ENCODE peak calls at places on chromosomes 5 and 9, in four cellular contexts. One of them, this sample, is unnamed.

GRCh38 chr5:55868846-55869245 is 17.7 kb downstream of the IL31RA start:
- DNase-seq in K562: peak; percentile 9
- DNase-seq in Panc1: peak; percentile 98
- DNase-seq in HepG2: peak; percentile 19
- DNase-seq in this sample: peak; percentile 82

GRCh38 chr5:113205807-113206206 is 229.0 kb downstream of the TSSK1B start:
- DNase-seq in HepG2: peak; percentile 36
- DNase-seq in K562: no peak
- DNase-seq in Panc1: no peak
- DNase-seq in this sample: peak; percentile 43

GRCh38 chr5:72237415-72237814 is 82.6 kb downstream of the MRPS27 start:
- DNase-seq in HepG2: no peak
- DNase-seq in K562: no peak
- DNase-seq in Panc1: no peak
- DNase-seq in this sample: no peak

GRCh38 chr5:31131381-31131811 is 62.1 kb upstream of the CDH6 start:
- DNase-seq in HepG2: no peak
- DNase-seq in Panc1: no peak
- DNase-seq in K562: no peak
- DNase-seq in this sample: no peak

GRCh38 chr9:3441197-3441816 is 84.5 kb downstream of the RFX3 start:
- DNase-seq in K562: peak; percentile 10
- DNase-seq in HepG2: peak; percentile 54
- DNase-seq in Panc1: peak; percentile 8
- DNase-seq in this sample: peak; percentile 51

GRCh38 chr9:129968690-129969485 is 74.1 kb downstream of the FNBP1 start:
- DNase-seq in K562: no peak
- DNase-seq in HepG2: no peak
- DNase-seq in Panc1: no peak
- DNase-seq in this sample: no peak

GRCh38 chr5:82910905-82911304 is 166.3 kb downstream of the TMEM167A start:
- DNase-seq in HepG2: no peak
- DNase-seq in K562: no peak
- DNase-seq in Panc1: no peak
- DNase-seq in this sample: no peak

GRCh38 chr9:88197016-88197415 is 58.7 kb upstream of the SPATA31C2 start:
- DNase-seq in HepG2: no peak
- DNase-seq in Panc1: no peak
- DNase-seq in K562: no peak
- DNase-seq in this sample: no peak

GRCh38 chr5:146909496-146910068 is 31.0 kb upstream of the PPP2R2B start:
- DNase-seq in K562: no peak
- DNase-seq in HepG2: no peak
- DNase-seq in Panc1: no peak
- DNase-seq in this sample: no peak

GRCh38 chr9:129497064-129497836 is 123.7 kb downstream of the C9orf50 start:
- DNase-seq in HepG2: no peak
- DNase-seq in Panc1: no peak
- DNase-seq in K562: peak; percentile 55
- DNase-seq in this sample: no peak

GRCh38 chr9:136230773-136231172 is 14.8 kb downstream of the QSOX2 start:
- DNase-seq in Panc1: no peak
- DNase-seq in K562: no peak
- DNase-seq in HepG2: no peak
- DNase-seq in this sample: no peak

GRCh38 chr9:99472240-99472915 is 250.3 kb downstream of the SEC61B start:
- DNase-seq in Panc1: no peak
- DNase-seq in K562: no peak
- DNase-seq in HepG2: no peak
- DNase-seq in this sample: no peak

GRCh38 chr9:128054090-128054489 is 13.0 kb downstream of the NAIF1 start:
- DNase-seq in HepG2: no peak
- DNase-seq in K562: no peak
- DNase-seq in Panc1: no peak
- DNase-seq in this sample: no peak

GRCh38 chr5:104778-105296 is 12.9 kb downstream of the PLEKHG4B start:
- DNase-seq in HepG2: no peak
- DNase-seq in K562: no peak
- DNase-seq in Panc1: no peak
- DNase-seq in this sample: no peak

GRCh38 chr5:38722918-38723317 is 122.9 kb upstream of the OSMR start:
- DNase-seq in Panc1: no peak
- DNase-seq in HepG2: no peak
- DNase-seq in K562: no peak
- DNase-seq in this sample: no peak

GRCh38 chr9:114177423-114178064 is 22.2 kb downstream of the COL27A1 start:
- DNase-seq in Panc1: no peak
- DNase-seq in HepG2: no peak
- DNase-seq in K562: no peak
- DNase-seq in this sample: no peak

GRCh38 chr9:124454791-124455443 is 4.7 kb downstream of the ADGRD2 start:
- DNase-seq in Panc1: no peak
- DNase-seq in K562: no peak
- DNase-seq in HepG2: no peak
- DNase-seq in this sample: no peak

GRCh38 chr9:121876658-121877271 is 216.3 kb downstream of the TTLL11 start:
- DNase-seq in K562: no peak
- DNase-seq in Panc1: no peak
- DNase-seq in HepG2: no peak
- DNase-seq in this sample: no peak

GRCh38 chr9:24242599-24242998 is 303.1 kb downstream of the IZUMO3 start:
- DNase-seq in Panc1: no peak
- DNase-seq in HepG2: no peak
- DNase-seq in K562: no peak
- DNase-seq in this sample: no peak

GRCh38 chr9:2872307-2872940 is 28.5 kb upstream of the PUM3 start:
- DNase-seq in Panc1: no peak
- DNase-seq in HepG2: peak; percentile 49
- DNase-seq in K562: no peak
- DNase-seq in this sample: peak; percentile 23

GRCh38 chr5:167307042-167307441 is 984.4 kb upstream of the WWC1 start:
- DNase-seq in Panc1: no peak
- DNase-seq in K562: no peak
- DNase-seq in HepG2: no peak
- DNase-seq in this sample: no peak

GRCh38 chr5:135269224-135269623 is 129.8 kb downstream of the MACROH2A1 start:
- DNase-seq in K562: no peak
- DNase-seq in Panc1: no peak
- DNase-seq in HepG2: no peak
- DNase-seq in this sample: no peak

GRCh38 chr5:41808294-41808693 is 61.9 kb downstream of the OXCT1 start:
- DNase-seq in K562: no peak
- DNase-seq in HepG2: no peak
- DNase-seq in Panc1: no peak
- DNase-seq in this sample: no peak

GRCh38 chr9:29741169-29741568 is 2167.9 kb upstream of the C9orf72 start:
- DNase-seq in Panc1: no peak
- DNase-seq in K562: no peak
- DNase-seq in HepG2: no peak
- DNase-seq in this sample: no peak

GRCh38 chr9:83384214-83384613 is 154.0 kb downstream of the FRMD3 start:
- DNase-seq in K562: no peak
- DNase-seq in Panc1: no peak
- DNase-seq in HepG2: no peak
- DNase-seq in this sample: no peak

GRCh38 chr5:106451998-106452397 is 1218.7 kb downstream of the EFNA5 start:
- DNase-seq in K562: no peak
- DNase-seq in Panc1: no peak
- DNase-seq in HepG2: no peak
- DNase-seq in this sample: no peak

GRCh38 chr5:82314964-82315728 is 37.0 kb upstream of the RPS23 start:
- DNase-seq in K562: no peak
- DNase-seq in Panc1: no peak
- DNase-seq in HepG2: no peak
- DNase-seq in this sample: no peak

GRCh38 chr5:134110382-134110781 is 4.1 kb upstream of the TCF7 start:
- DNase-seq in K562: no peak
- DNase-seq in Panc1: no peak
- DNase-seq in HepG2: no peak
- DNase-seq in this sample: no peak

DNA sequence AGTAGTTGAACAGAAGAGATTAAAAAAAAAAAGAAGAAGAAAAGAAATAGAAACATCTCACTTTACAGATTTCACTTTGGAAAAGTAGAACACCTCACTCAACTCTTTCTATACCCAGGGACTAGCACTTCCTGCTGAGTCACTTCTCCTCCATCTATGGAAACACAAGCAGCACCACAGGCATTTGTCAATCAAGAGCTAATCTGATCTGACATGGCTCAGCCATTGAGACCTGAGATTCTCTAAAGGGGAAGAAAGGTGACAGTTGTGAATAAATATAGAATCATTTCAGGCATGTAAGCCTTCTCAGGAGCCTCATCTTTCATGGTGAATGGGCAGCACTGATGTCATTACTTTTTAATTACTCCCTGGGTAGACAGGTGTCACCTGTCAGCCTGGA is 559.9 kb downstream of the HINT1 start:
- DNase-seq in HepG2: no peak
- DNase-seq in Panc1: no peak
- DNase-seq in K562: no peak
- DNase-seq in this sample: peak; percentile 4
- TF ChIP-seq TCF7L2 in HepG2: no peak
- TF ChIP-seq TCF7L2 in Panc1: no peak
- TF ChIP-seq TCF7L2 in K562: no peak
- TF ChIP-seq TCF7L2 in this sample: no peak

DNA sequence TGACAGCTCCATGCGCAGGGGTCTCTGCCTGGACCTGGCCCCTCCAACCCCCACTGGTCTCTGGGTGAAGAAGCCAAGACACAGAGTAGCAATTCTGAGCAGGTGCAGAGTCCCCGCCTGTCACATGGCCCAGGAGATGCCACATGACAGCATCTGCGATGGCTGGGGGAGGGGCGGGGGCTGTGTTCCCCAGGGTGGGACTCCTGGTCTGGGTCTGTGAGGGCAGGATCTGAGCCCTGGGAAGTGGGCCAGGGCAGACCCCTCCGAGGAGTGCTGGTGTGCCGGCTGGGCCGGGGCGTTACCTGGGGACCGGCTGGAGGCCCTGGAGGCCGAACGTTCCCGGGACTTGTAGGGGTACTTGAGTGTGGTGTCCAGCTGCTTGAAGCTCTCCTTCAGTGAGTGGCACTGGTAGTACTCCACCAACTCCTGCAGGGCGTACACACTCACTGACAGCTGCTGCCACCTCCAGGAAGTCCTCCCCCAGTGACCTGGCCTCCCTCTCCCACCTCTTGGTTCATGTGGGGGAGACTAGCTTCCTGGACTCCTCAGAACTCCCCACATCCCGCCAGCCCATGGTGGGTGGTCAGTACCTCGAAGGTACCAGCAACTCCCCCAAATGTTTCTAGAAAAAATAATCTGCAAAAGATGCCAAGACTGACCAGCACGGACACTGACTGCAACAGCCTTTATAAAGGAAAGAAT is 32.1 kb upstream of the SARDH start:
- DNase-seq in HepG2: no peak
- DNase-seq in K562: no peak
- DNase-seq in Panc1: no peak
- DNase-seq in this sample: no peak
- TF ChIP-seq TCF7L2 in HepG2: no peak
- TF ChIP-seq TCF7L2 in K562: no peak
- TF ChIP-seq TCF7L2 in Panc1: no peak
- TF ChIP-seq TCF7L2 in this sample: no peak

DNA sequence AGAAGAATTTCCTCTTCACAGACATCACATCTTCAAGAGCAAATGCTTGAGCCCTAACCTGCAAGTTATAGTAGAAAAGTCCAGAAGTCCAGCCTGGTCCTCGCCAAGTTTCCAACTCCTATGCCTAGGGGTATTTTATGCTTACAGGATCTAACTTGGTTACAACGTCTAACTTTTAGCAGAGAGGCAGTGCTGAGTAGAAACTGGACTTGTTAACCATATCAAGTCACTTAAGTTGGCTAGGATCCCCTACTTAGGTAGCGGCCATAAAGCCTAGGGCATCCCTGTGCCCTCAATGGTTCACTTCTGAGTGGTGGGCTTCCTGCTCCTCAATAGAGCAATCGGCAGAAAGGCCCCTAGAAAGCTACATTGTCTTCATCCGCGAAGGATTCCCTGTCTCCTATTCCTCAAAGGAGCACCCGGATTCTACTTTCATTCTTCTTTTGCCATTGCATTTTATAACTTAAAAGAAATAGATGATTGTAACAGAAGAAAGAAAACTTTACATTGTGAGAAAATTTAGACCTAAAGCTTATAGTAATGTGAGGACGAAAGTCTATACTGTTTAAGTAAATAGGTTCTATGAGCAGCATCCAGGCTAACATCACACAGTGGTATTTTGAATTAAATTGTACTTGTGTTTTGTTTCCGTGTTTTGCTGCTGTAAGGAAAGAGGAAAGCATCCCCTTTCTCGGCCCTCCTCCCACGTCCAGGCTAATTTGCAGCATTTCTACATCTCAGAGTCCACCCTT is 1.3 kb upstream of the MTAP start:
- DNase-seq in Panc1: no peak
- DNase-seq in K562: no peak
- DNase-seq in HepG2: no peak
- DNase-seq in this sample: no peak
- TF ChIP-seq TCF7L2 in Panc1: no peak
- TF ChIP-seq TCF7L2 in K562: no peak
- TF ChIP-seq TCF7L2 in HepG2: no peak
- TF ChIP-seq TCF7L2 in this sample: no peak

DNA sequence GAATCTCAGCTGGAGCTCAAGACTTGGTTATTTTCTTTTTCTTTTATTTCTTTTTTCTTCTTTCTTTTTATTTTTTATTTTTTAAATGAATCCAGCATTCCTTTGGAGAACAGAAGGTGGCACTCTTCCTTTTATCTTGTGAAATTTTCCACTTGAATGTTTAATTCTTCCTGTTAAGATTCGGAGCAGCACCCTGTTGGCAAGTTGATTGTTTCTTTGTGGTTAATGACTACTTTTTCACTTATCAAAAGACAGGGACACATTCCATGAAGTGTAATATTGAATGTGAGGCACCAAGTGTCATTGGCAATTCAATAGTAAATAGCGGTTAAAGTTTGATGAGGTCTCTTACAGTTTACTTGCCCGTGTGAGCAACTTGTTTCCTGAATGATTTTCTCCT is 240.5 kb upstream of the CHD1 start:
- DNase-seq in K562: no peak
- DNase-seq in Panc1: no peak
- DNase-seq in HepG2: no peak
- DNase-seq in this sample: peak; percentile 8
- TF ChIP-seq TCF7L2 in K562: no peak
- TF ChIP-seq TCF7L2 in Panc1: no peak
- TF ChIP-seq TCF7L2 in HepG2: no peak
- TF ChIP-seq TCF7L2 in this sample: no peak

GRCh38 chr5:172361566-172362238 is 78.1 kb upstream of the UBTD2 start:
- DNase-seq in HepG2: no peak
- DNase-seq in K562: no peak
- DNase-seq in Panc1: no peak
- DNase-seq in this sample: peak; percentile 48
- TF ChIP-seq TCF7L2 in HepG2: no peak
- TF ChIP-seq TCF7L2 in K562: no peak
- TF ChIP-seq TCF7L2 in Panc1: no peak
- TF ChIP-seq TCF7L2 in this sample: no peak

DNA sequence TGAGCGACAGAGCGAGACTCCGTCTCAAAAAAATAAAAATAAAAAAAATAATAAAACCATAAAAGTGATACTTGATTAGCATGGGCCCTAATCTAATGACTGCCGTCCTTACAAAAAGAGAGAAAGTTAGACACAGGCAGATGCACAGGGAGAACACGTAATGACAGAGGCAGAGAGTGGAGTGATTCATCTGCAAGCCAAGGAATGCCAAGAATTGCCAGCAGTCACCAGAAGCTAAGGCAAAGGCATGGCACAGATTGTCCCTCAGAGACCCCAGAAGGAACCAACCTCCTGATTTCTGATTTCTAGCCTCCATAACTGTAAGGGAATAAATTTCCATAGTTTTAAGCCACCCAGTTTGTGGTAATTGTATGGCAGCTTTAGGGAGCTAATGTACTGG is 79.6 kb upstream of the FREM1 start:
- DNase-seq in Panc1: no peak
- DNase-seq in K562: no peak
- DNase-seq in HepG2: no peak
- DNase-seq in this sample: no peak
- TF ChIP-seq TCF7L2 in Panc1: no peak
- TF ChIP-seq TCF7L2 in K562: no peak
- TF ChIP-seq TCF7L2 in HepG2: no peak
- TF ChIP-seq TCF7L2 in this sample: no peak

This sample was measured in HCT116.